ENCODE peak calls at places on chromosomes 4 and X, in nine cellular contexts. P is progenitor cell of endocrine pancreas; D is activated naive CD8-positive, alpha-beta T cell treated with anti-CD3 and anti-CD28 coated beads for 36 hours; A is T-helper 17 cell; J is Daoy; M is stimulated activated CD4-positive, alpha-beta T cell treated with anti-CD3 and anti-CD28 coated beads, TNF-alpha, amount 100 ng/mL, for 4 hours; S is AG09309; X is tibial artery; Z is smooth muscle cell of the brain vasculature. N is an unnamed sample.

GRCh38 chr4:26766142-26766541 is 94.5 kb upstream of the STIM2 start:
- DNase-seq in P (no peak), D (no peak), A (no peak), J (no peak), M (no peak), S (no peak), X (no peak), Z (no peak), N (peak; percentile 91)

GRCh38 chr4:48268956-48269860 is at the start of gene TEC:
- DNase-seq in P (peak; percentile 49), D (peak; percentile 65), A (peak; percentile 19), J (peak; percentile 38), M (no peak), S (no peak), X (peak; percentile 77), Z (no peak), N (peak; percentile 45)

GRCh38 chr4:128068927-128069326 is 7.8 kb downstream of the LARP1B start:
- DNase-seq in P (no peak), D (no peak), A (no peak), J (peak; percentile 15), M (no peak), S (no peak), X (no peak), Z (no peak), N (peak; percentile 30)

GRCh38 chr4:76980280-76980679 is 30.7 kb downstream of the SEPTIN11 start:
- DNase-seq in P (no peak), D (no peak), A (no peak), J (no peak), M (no peak), S (no peak), X (no peak), Z (no peak), N (no peak)

GRCh38 chr4:152363086-152363485 is 172.8 kb downstream of the FBXW7 start:
- DNase-seq in P (no peak), D (no peak), A (no peak), J (no peak), M (no peak), S (peak; percentile 42), X (no peak), Z (no peak), N (no peak)

GRCh38 chr4:6200011-6200921 is at the start of gene JAKMIP1:
- DNase-seq in P (peak; percentile 93), D (peak; percentile 82), A (peak; percentile 91), J (peak; percentile 79), M (peak; percentile 70), S (no peak), X (peak; percentile 44), Z (no peak), N (no peak)

GRCh38 chr4:107654694-107655093 is 65.3 kb downstream of the PAPSS1 start:
- DNase-seq in P (no peak), D (no peak), A (no peak), J (peak; percentile 11), M (no peak), S (no peak), X (no peak), Z (no peak), N (no peak)

GRCh38 chr4:68734095-68734494 is 63.6 kb upstream of the UGT2B15 start:
- DNase-seq in P (no peak), D (no peak), A (no peak), J (no peak), M (no peak), S (no peak), X (no peak), Z (no peak), N (no peak)

GRCh38 chr4:162274354-162274753 is 110.6 kb upstream of the FSTL5 start:
- DNase-seq in P (no peak), D (no peak), A (no peak), J (peak; percentile 0), M (no peak), S (no peak), X (peak; percentile 68), Z (no peak), N (peak; percentile 77)

GRCh38 chrX:21528076-21528475 is 130.1 kb downstream of the KLHL34 start:
- DNase-seq in P (no peak), D (no peak), A (no peak), J (no peak), M (no peak), S (no peak), X (no peak), Z (no peak), N (no peak)

GRCh38 chr4:53717064-53717549 is 125.8 kb upstream of the LNX1 start:
- DNase-seq in P (no peak), D (no peak), A (no peak), J (no peak), M (no peak), S (no peak), X (no peak), Z (no peak), N (no peak)

GRCh38 chrX:107526141-107526540 is 76.7 kb downstream of the FRMPD3 start:
- DNase-seq in P (no peak), D (no peak), A (no peak), J (no peak), M (no peak), S (no peak), X (no peak), Z (no peak), N (no peak)

GRCh38 chr4:54090804-54091623 is 8.9 kb upstream of the GSX2 start:
- DNase-seq in P (no peak), D (peak; percentile 32), A (no peak), J (peak; percentile 26), M (no peak), S (no peak), X (peak; percentile 75), Z (no peak), N (no peak)

GRCh38 chrX:9019151-9019550 is 14.8 kb downstream of the FAM9B start:
- DNase-seq in P (no peak), D (no peak), A (no peak), J (no peak), M (no peak), S (peak; percentile 23), X (no peak), Z (no peak), N (no peak)

GRCh38 chr4:8353912-8354453 is 84.4 kb downstream of the HTRA3 start:
- DNase-seq in P (no peak), D (no peak), A (no peak), J (peak; percentile 70), M (no peak), S (no peak), X (peak; percentile 48), Z (no peak), N (no peak)

GRCh38 chr4:3868146-3868840 is 102.1 kb downstream of the ADRA2C start:
- DNase-seq in P (no peak), D (no peak), A (no peak), J (peak; percentile 37), M (no peak), S (no peak), X (no peak), Z (no peak), N (no peak)

GRCh38 chr4:71004281-71004851 is 10.9 kb downstream of the DCK start:
- DNase-seq in P (no peak), D (peak; percentile 67), A (peak; percentile 49), J (no peak), M (no peak), S (no peak), X (no peak), Z (no peak), N (no peak)